ENCODE peak calls at places on chromosome 16, in eight cellular contexts. L is mucosa of descending colon, N is PC-3, D is PC-9, C is right atrium auricular region, H is heart right ventricle, V is suprapubic skin, J is tibial nerve. R is an unnamed sample. For H3K9me3 and H3K4me1, the result is how much of the 10 kb centered on the place peaks cover.

GRCh38 chr16:73027655-73028220 is 20.2 kb downstream of the ZFHX3 start:
- DNase-seq in N (no peak), L (no peak), H (no peak), V (no peak), D (no peak), J (no peak), C (no peak), R (peak)

GRCh38 chr16:17945080-17945601 is 391.4 kb downstream of the NPIPA8 start:
- DNase-seq in D (no peak), N (no peak), L (no peak), J (no peak), C (no peak), H (no peak), V (no peak), R (no peak)

GRCh38 chr16:14377326-14377725 is 252.7 kb downstream of the PARN start:
- DNase-seq in N (no peak), C (no peak), J (no peak), V (no peak), D (no peak), L (no peak), H (no peak), R (no peak)

GRCh38 chr16:67430504-67431076 is 331 bp upstream of the HSD11B2 start:
- DNase-seq in J (no peak), D (peak), C (no peak), L (peak), N (peak), V (no peak), H (no peak), R (no peak)

GRCh38 chr16:28938721-28939120 is 7.0 kb downstream of the CD19 start:
- DNase-seq in N (no peak), C (no peak), J (no peak), L (no peak), D (no peak), V (no peak), H (no peak), R (no peak)

GRCh38 chr16:50742521-50743150 is 750 bp downstream of the CYLD start:
- DNase-seq in C (no peak), V (no peak), D (no peak), H (no peak), J (no peak), L (no peak), N (peak), R (peak)

GRCh38 chr16:23052908-23053580 is 96.2 kb downstream of the USP31 start:
- DNase-seq in N (no peak), D (no peak), L (no peak), C (no peak), J (no peak), H (no peak), V (no peak), R (no peak)

GRCh38 chr16:5884339-5884738 is 786.7 kb upstream of the EEF2KMT start:
- DNase-seq in H (no peak), C (no peak), N (no peak), V (no peak), D (no peak), J (no peak), L (no peak), R (no peak)

GRCh38 chr16:49474741-49475140 is 101.1 kb downstream of the C16orf78 start:
- DNase-seq in H (no peak), V (peak), D (no peak), N (no peak), L (peak), C (no peak), J (no peak), R (no peak)

GRCh38 chr16:54080524-54081008 is 206.0 kb downstream of the IRX3 start:
- DNase-seq in D (peak), N (peak), H (no peak), J (no peak), L (no peak), V (no peak), C (no peak), R (peak)

GRCh38 chr16:17106243-17106791 is 364.4 kb downstream of the XYLT1 start:
- DNase-seq in H (no peak), J (no peak), C (no peak), D (no peak), L (no peak), V (no peak), N (no peak), R (no peak)

GRCh38 chr16:84183911-84184310 is 2.9 kb downstream of the TAF1C start:
- DNase-seq in J (no peak), V (no peak), D (no peak), C (no peak), H (no peak), N (no peak), L (no peak), R (no peak)

GRCh38 chr16:53055603-53056527 is 1.1 kb downstream of the CHD9 start:
- DNase-seq in C (peak), J (peak), V (no peak), D (no peak), H (no peak), N (peak), L (no peak), R (no peak)

GRCh38 chr16:21963887-21964286 is 10.7 kb downstream of the UQCRC2 start:
- DNase-seq in J (no peak), L (no peak), V (no peak), D (no peak), N (no peak), C (no peak), H (no peak), R (no peak)

GRCh38 chr16:89023621-89024511 is 46.9 kb upstream of the CBFA2T3 start:
- DNase-seq in L (peak), N (no peak), V (peak), H (peak), J (no peak), C (no peak), D (no peak), R (no peak)

GRCh38 chr16:23836404-23837291 is 865 bp downstream of the PRKCB start:
- DNase-seq in L (peak), V (peak), C (no peak), J (no peak), N (no peak), H (peak), D (no peak), R (no peak)

GRCh38 chr16:56606071-56606687 is 2.2 kb upstream of the MT2A start:
- DNase-seq in J (peak), L (no peak), D (no peak), V (no peak), C (peak), H (no peak), N (peak), R (peak)

GRCh38 chr16:85169333-85170065 is 57.2 kb upstream of the CIBAR2 start:
- DNase-seq in J (no peak), D (no peak), C (no peak), L (peak), V (no peak), H (no peak), N (no peak), R (no peak)

GRCh38 chr16:89170346-89171215 is 967 bp upstream of the CDH15 start:
- DNase-seq in L (peak), H (no peak), N (peak), C (no peak), J (no peak), D (peak), V (no peak), R (peak)

GRCh38 chr16:87762071-87762571 is 3.7 kb downstream of the KLHDC4 start:
- DNase-seq in J (no peak), N (no peak), V (no peak), L (no peak), C (no peak), H (no peak), D (no peak), R (no peak)

GRCh38 chr16:79316004-79316458 is 284.5 kb downstream of the MAF start:
- DNase-seq in N (no peak), J (no peak), H (no peak), C (no peak), V (no peak), D (no peak), L (no peak), R (no peak)

GRCh38 chr16:15653227-15653626 is 3.2 kb downstream of the NDE1 start:
- DNase-seq in J (no peak), L (no peak), N (peak), H (no peak), D (no peak), C (no peak), V (no peak), R (no peak)

GRCh38 chr16:72195609-72196008 is 23.7 kb upstream of the PMFBP1 start:
- DNase-seq in N (no peak), D (no peak), C (no peak), J (no peak), H (no peak), V (no peak), L (no peak), R (no peak)

GRCh38 chr16:85089485-85089884 is 22.8 kb downstream of the CIBAR2 start:
- DNase-seq in V (no peak), N (no peak), J (no peak), C (no peak), L (no peak), H (no peak), D (no peak), R (no peak)

GRCh38 chr16:57184890-57185445 is 871 bp downstream of the PSME3IP1 start:
- DNase-seq in L (no peak), D (no peak), C (no peak), V (no peak), H (no peak), J (no peak), N (no peak), R (peak)

GRCh38 chr16:79595916-79596450 is 4.6 kb downstream of the MAF start:
- DNase-seq in D (no peak), N (no peak), L (no peak), V (no peak), H (no peak), J (no peak), C (peak), R (no peak)

GRCh38 chr16:11328172-11329079 is 16.8 kb upstream of the RMI2 start:
- DNase-seq in C (peak), H (peak), V (no peak), J (peak), N (peak), D (peak), L (peak), R (peak)

DNA sequence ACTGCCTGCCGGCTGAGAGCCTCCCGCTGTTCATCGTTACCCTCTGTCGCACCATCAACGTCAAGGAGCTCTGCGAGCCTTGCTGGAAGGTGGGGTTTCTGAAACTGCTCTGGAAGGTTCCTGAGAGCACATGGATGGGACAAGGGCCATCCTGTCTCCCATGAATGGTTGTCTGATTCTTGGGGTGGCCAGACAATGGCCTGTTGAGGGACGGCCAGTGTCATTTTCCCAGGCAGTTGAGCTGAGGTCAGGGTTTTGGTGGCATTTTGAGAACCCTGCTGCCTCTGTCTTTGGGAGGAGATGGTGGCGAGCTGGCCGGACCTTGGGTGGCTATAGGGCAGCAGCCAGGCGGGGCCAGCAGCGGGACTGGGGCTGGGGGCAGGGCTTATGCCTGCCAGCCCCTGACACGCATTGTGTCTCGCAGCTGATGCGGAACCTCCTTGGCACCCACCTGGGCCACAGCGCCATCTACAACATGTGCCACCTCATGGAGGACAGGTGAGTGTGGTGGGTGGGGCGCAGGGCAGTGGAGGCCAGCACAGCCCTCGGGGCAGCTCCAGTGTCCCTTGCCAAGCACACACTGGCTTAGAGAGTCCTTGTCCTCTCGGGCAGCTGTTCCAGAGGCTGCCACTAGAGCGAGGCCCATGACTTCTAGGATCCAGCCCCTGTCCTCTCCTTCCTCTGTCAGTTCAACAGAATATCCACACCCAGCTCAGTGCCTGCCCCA is 9.1 kb downstream of the TSC2 start:
- DNase-seq in N (no peak), V (no peak), J (no peak), D (no peak), H (no peak), C (no peak), L (no peak), R (no peak)
- TF ChIP-seq CTCF in N (peak), V (no peak), J (peak), D (peak), H (no peak), C (no peak), L (no peak), R (no peak)

GRCh38 chr16:66224636-66225035 is 141.9 kb upstream of the CDH5 start:
- DNase-seq in N (no peak), D (no peak), V (peak), J (no peak), H (no peak), C (no peak), L (no peak), R (no peak)

GRCh38 chr16:66227766-66228530 is 138.5 kb upstream of the CDH5 start:
- DNase-seq in L (no peak), H (no peak), J (no peak), D (no peak), C (no peak), N (no peak), V (peak), R (no peak)

GRCh38 chr16:66226762-66227161 is 139.7 kb upstream of the CDH5 start:
- DNase-seq in H (peak), N (no peak), V (peak), L (no peak), D (no peak), C (no peak), J (no peak), R (no peak)

GRCh38 chr16:66224186-66224585 is 142.3 kb upstream of the CDH5 start:
- DNase-seq in N (no peak), L (no peak), C (no peak), H (no peak), J (no peak), D (no peak), V (peak), R (no peak)

GRCh38 chr16:66225696-66226095 is 140.8 kb upstream of the CDH5 start:
- DNase-seq in V (peak), J (no peak), L (no peak), H (no peak), C (no peak), D (no peak), N (no peak), R (no peak)
- H3K9me3 ChIP-seq in V (under half), J (under half), L (under half), H (under half), C (under half), D (under half), N (under half), R (under half)

GRCh38 chr16:19379838-19380237 is 37.8 kb upstream of the TMC5 start:
- DNase-seq in L (no peak), V (no peak), D (no peak), H (no peak), N (no peak), C (no peak), J (no peak), R (no peak)
- H3K4me1 ChIP-seq in L (under half), V (under half), D (under half), H (under half), N (under half), C (under half), J (under half), R (under half)

DNA sequence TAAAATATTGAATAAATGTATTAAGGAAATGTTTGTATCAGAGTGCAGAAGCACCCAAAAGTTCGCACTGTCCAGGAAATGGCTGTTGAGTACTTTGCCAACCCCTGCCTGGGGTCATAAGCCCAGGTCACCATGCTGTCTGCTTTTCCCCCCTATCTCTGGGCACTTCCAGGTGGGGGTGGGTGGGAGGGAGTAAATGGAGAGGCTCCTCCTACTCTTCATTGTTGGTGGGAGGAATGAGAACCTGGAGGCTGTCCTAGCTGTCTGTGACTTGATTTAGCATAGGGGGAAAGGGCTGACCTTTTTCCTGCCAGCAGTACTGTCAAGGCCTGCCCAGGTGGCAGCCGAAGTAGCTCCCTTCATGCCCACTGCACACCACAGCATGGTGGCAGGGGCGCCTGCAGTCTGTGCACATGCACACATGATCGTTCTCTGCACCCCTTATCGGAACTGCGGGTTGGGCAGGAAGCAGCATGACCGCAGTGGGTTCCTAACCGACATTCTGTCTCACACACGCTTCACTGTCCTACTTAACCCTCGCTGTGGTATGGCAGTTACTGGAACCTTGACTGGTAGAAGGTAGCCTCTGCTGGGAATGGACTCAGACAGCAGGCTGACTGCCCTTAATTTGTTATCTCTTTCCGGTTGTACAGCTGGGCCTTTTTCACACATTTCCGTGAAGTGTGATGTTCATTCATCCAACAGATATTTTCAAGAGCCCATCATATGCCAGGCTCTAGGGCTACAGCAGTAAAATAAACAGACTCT is 41.5 kb downstream of the LDHD start:
- DNase-seq in D (no peak), H (no peak), C (no peak), V (no peak), J (no peak), L (peak), N (no peak), R (peak)
- TF ChIP-seq CTCF in D (no peak), H (no peak), C (no peak), V (no peak), J (no peak), L (no peak), N (no peak), R (no peak)

GRCh38 chr16:63018581-63019223 is 982.5 kb upstream of the CDH8 start:
- DNase-seq in J (no peak), N (no peak), D (no peak), L (no peak), C (no peak), H (no peak), V (no peak), R (no peak)
- H3K9me3 ChIP-seq in J (under half), N (under half), D (under half), L (under half), C (under half), H (under half), V (under half), R (under half)